ENCODE peak calls at places on chromosomes 11 and 22, in five cellular contexts. M is tibial artery, Y is pancreas, A is psoas muscle, P is H1. F is an unnamed sample.
A peak's percentile ranks its signal among the peaks of the same experiment; 100 is the strongest.

GRCh38 chr11:91305402-91305801 is 919.2 kb upstream of the FAT3 start:
- DNase-seq in M (no peak), Y (no peak), A (no peak), P (no peak), F (no peak)

GRCh38 chr11:33376331-33377099 is 119.3 kb downstream of the HIPK3 start:
- DNase-seq in M (no peak), Y (no peak), A (no peak), P (peak; percentile 70), F (no peak)

GRCh38 chr11:1008781-1009180 is 27.7 kb downstream of the MUC6 start:
- DNase-seq in M (no peak), Y (no peak), A (no peak), P (no peak), F (no peak)

GRCh38 chr11:117792241-117792640 is 4.8 kb downstream of the DSCAML1 start:
- DNase-seq in M (no peak), Y (no peak), A (no peak), P (no peak), F (no peak)

GRCh38 chr22:25372000-25372595 is 152.7 kb downstream of the CRYBB2 start:
- DNase-seq in M (no peak), Y (no peak), A (no peak), P (no peak), F (no peak)

GRCh38 chr11:119734788-119735187 is 5.8 kb upstream of the NECTIN1 start:
- DNase-seq in M (no peak), Y (no peak), A (peak; percentile 3), P (no peak), F (no peak)

GRCh38 chr22:39362271-39362670 is 12.5 kb downstream of the SYNGR1 start:
- DNase-seq in M (no peak), Y (no peak), A (no peak), P (no peak), F (no peak)

GRCh38 chr22:48426466-48427380 is 1401.0 kb downstream of the BRD1 start:
- DNase-seq in M (peak; percentile 59), Y (no peak), A (no peak), P (no peak), F (no peak)

GRCh38 chr22:37275622-37276021 is 6.7 kb upstream of the CYTH4 start:
- DNase-seq in M (no peak), Y (no peak), A (no peak), P (no peak), F (no peak)

GRCh38 chr11:61787928-61788491 is 4.4 kb downstream of the TMEM258 start:
- DNase-seq in M (no peak), Y (peak; percentile 45), A (peak; percentile 19), P (peak; percentile 75), F (peak; percentile 59)

GRCh38 chr11:64251986-64252837 is 882 bp downstream of the PLCB3 start:
- DNase-seq in M (peak; percentile 86), Y (no peak), A (peak; percentile 74), P (peak; percentile 68), F (no peak)

GRCh38 chr11:93498099-93499040 is 44.8 kb downstream of the SMCO4 start:
- DNase-seq in M (no peak), Y (no peak), A (no peak), P (no peak), F (peak; percentile 37)

DNA sequence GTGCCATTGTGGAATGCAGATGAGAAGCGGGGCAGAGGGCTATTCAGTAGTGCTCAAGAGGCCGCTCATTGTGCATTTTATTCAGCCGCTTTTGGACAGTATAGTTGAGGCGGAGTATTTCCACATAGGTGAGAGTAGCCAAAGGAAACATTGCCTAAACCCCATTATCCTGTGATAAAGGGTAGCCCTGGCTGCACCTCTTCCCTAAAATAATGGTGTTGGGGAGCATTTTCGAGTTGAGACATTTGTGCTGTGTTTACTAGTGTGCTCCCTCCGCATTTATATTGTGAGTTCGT is 68.8 kb downstream of the SPECC1L start:
- DNase-seq in M (no peak), Y (no peak), A (no peak), P (no peak), F (no peak)
- H3K27ac ChIP-seq in M (peak overlapping the region; percentile 4), Y (no peak overlapping the region), A (peak overlapping the region; percentile 83), P (no peak overlapping the region), F (no peak overlapping the region)

GRCh38 chr11:2164861-2165555 is 4.0 kb upstream of the INS start:
- DNase-seq in M (no peak), Y (no peak), A (no peak), P (no peak), F (no peak)
- H3K27me3 ChIP-seq in M (no peaks in the 10 kb centered on the region), Y (no peaks in the 10 kb centered on the region), A (peaks cover 9% of the 10 kb centered on the region), P (no peaks in the 10 kb centered on the region), F (peaks cover 8% of the 10 kb centered on the region)

GRCh38 chr11:69599502-69599901 is 41.5 kb upstream of the CCND1 start:
- DNase-seq in M (no peak), Y (no peak), A (no peak), P (peak; percentile 13), F (no peak)
- H3K27ac ChIP-seq in M (no peak overlapping the region), Y (no peak overlapping the region), A (no peak overlapping the region), P (no peak overlapping the region), F (no peak overlapping the region)

GRCh38 chr11:45864041-45864440 is 16.8 kb downstream of the CRY2 start:
- DNase-seq in M (no peak), Y (no peak), A (no peak), P (no peak), F (no peak)
- H3K27me3 ChIP-seq in M (no peaks in the 10 kb centered on the region), Y (no peaks in the 10 kb centered on the region), A (no peaks in the 10 kb centered on the region), P (no peaks in the 10 kb centered on the region), F (no peaks in the 10 kb centered on the region)

GRCh38 chr11:66686801-66687750 is 9.4 kb upstream of the RBM4B start:
- DNase-seq in M (peak; percentile 59), Y (no peak), A (no peak), P (no peak), F (no peak)
- H3K27ac ChIP-seq in M (no peak overlapping the region), Y (no peak overlapping the region), A (no peak overlapping the region), P (no peak overlapping the region), F (no peak overlapping the region)

GRCh38 chr11:115502636-115503082 is 1.6 kb downstream of the CADM1 start:
- DNase-seq in M (no peak), Y (no peak), A (peak; percentile 43), P (peak; percentile 77), F (no peak)
- H3K27me3 ChIP-seq in M (no peaks in the 10 kb centered on the region), Y (no peaks in the 10 kb centered on the region), A (no peaks in the 10 kb centered on the region), P (peaks cover 39% of the 10 kb centered on the region), F (peaks cover 46% of the 10 kb centered on the region)

DNA sequence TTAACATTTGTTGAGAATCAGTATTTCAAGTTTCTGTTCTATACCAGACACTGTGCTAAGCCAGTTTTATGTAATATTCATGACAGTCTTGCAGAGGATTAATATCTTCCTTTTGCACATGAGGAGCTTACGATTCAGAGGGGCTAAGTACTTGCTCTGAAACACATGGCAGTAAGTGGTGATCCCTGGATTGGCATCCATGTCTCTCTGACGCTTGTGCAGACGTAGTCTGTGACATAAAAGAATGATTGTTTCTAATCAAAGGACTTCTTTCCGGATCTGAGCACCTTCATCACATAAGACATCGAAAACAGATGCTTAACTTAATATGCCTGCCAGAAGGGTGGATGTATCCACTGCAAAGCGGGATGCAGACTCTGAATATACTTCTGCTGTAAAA is 74.7 kb downstream of the ARHGAP42 start:
- DNase-seq in M (no peak), Y (no peak), A (no peak), P (no peak), F (no peak)
- H3K27ac ChIP-seq in M (no peak overlapping the region), Y (no peak overlapping the region), A (no peak overlapping the region), P (no peak overlapping the region), F (no peak overlapping the region)

F was measured in brain microvascular endothelial cell.